ENCODE peak calls at places on chromosomes 1 and 21, in seven cellular contexts. X, P, Q, G, T, S and V are unnamed samples.

GRCh38 chr1:94257451-94257850 is 20.1 kb upstream of the ARHGAP29 start:
- DNase-seq in G (no peak), Q (no peak), X (no peak), T (no peak), S (no peak), P (no peak), V (no peak)

GRCh38 chr1:15038232-15039016 is 115.1 kb upstream of the TMEM51 start:
- DNase-seq in X (peak), Q (no peak), P (no peak), S (no peak), T (no peak), G (no peak), V (no peak)

GRCh38 chr1:169122976-169123375 is 16.5 kb downstream of the ATP1B1 start:
- DNase-seq in S (no peak), X (no peak), G (no peak), P (no peak), Q (no peak), T (no peak), V (no peak)

GRCh38 chr1:151157067-151157531 is 650 bp downstream of the TNFAIP8L2 start:
- DNase-seq in P (no peak), G (no peak), S (no peak), X (no peak), Q (peak), T (no peak), V (no peak)

GRCh38 chr1:212914789-212915188 is 35.6 kb upstream of the VASH2 start:
- DNase-seq in X (no peak), Q (no peak), G (no peak), S (no peak), T (no peak), P (no peak), V (no peak)

GRCh38 chr1:100530141-100530540 is 7.8 kb upstream of the GPR88 start:
- DNase-seq in G (no peak), Q (no peak), S (no peak), T (no peak), P (no peak), X (no peak), V (no peak)

GRCh38 chr1:34759472-34760357 is at the start of gene GJB4:
- DNase-seq in G (no peak), S (no peak), Q (no peak), T (no peak), P (no peak), X (peak), V (no peak)

GRCh38 chr1:25232027-25232865 is at the start of gene SYF2:
- DNase-seq in Q (peak), G (peak), T (peak), X (peak), P (peak), S (peak), V (peak)

GRCh38 chr1:159881930-159882839 is 17.8 kb downstream of the CFAP45 start:
- DNase-seq in G (no peak), X (peak), P (peak), Q (peak), S (peak), T (no peak), V (peak)

GRCh38 chr1:47650205-47650604 is 212.4 kb downstream of the FOXD2 start:
- DNase-seq in X (no peak), S (peak), G (no peak), Q (no peak), P (no peak), T (peak), V (no peak)

GRCh38 chr1:192807968-192808587 is 761 bp upstream of the RGS2 start:
- DNase-seq in T (no peak), G (no peak), S (no peak), P (no peak), Q (peak), X (no peak), V (no peak)

GRCh38 chr1:240967070-240967724 is 355.2 kb upstream of the GREM2 start:
- DNase-seq in T (no peak), S (no peak), G (no peak), Q (no peak), P (no peak), X (peak), V (no peak)

GRCh38 chr1:15525043-15525958 is 1.3 kb upstream of the CASP9 start:
- DNase-seq in X (no peak), T (peak), S (no peak), G (no peak), Q (peak), P (peak), V (peak)

GRCh38 chr21:42237161-42237560 is 18.2 kb downstream of the ABCG1 start:
- DNase-seq in P (no peak), S (no peak), G (no peak), Q (no peak), X (no peak), T (no peak), V (no peak)

GRCh38 chr1:205258313-205259176 is 30.8 kb downstream of the TMCC2 start:
- DNase-seq in T (no peak), G (no peak), P (no peak), X (no peak), S (no peak), Q (no peak), V (no peak)

GRCh38 chr1:45326627-45327591 is at the start of gene HPDL:
- DNase-seq in X (peak), Q (peak), S (peak), T (peak), P (peak), G (peak), V (peak)

GRCh38 chr1:111948209-111949131 is 41.0 kb downstream of the KCND3 start:
- DNase-seq in G (no peak), Q (no peak), P (peak), S (no peak), T (no peak), X (peak), V (peak)